ENCODE peak calls at places on chromosomes 13 and 19, in four cellular contexts. U is HCT116, A is endothelial cell of umbilical vein, P is stomach. T is an unnamed sample.
A peak's percentile ranks its signal among the peaks of the same experiment; 100 is the strongest.

GRCh38 chr13:100980171-100980570 is 305.6 kb upstream of the TMTC4 start:
- DNase-seq in A (no peak), U (no peak), P (no peak), T (no peak)

GRCh38 chr13:93249259-93249917 is 22.8 kb downstream of the GPC6 start:
- DNase-seq in A (no peak), U (no peak), P (no peak), T (no peak)

GRCh38 chr13:73107970-73108369 is 49.2 kb downstream of the KLF5 start:
- DNase-seq in P (no peak), A (no peak), U (no peak), T (no peak)

GRCh38 chr13:39051157-39051556 is 12.9 kb downstream of the NHLRC3 start:
- DNase-seq in U (peak; percentile 24), A (peak; percentile 57), P (no peak), T (no peak)

GRCh38 chr13:23626730-23627129 is 56.5 kb downstream of the TNFRSF19 start:
- DNase-seq in U (no peak), P (no peak), A (no peak), T (no peak)

GRCh38 chr13:47337781-47338507 is 441.1 kb upstream of the HTR2A start:
- DNase-seq in P (no peak), U (no peak), A (no peak), T (no peak)

GRCh38 chr19:10797078-10797477 is 38.9 kb downstream of the TMED1 start:
- DNase-seq in P (no peak), A (no peak), U (no peak), T (no peak)

GRCh38 chr13:81658598-81659370 is 1317.9 kb upstream of the SPRY2 start:
- DNase-seq in P (no peak), U (no peak), A (no peak), T (no peak)

GRCh38 chr19:11481777-11482383 is 1.0 kb upstream of the ELAVL3 start:
- DNase-seq in P (peak; percentile 45), U (no peak), A (peak; percentile 81), T (peak; percentile 77)

GRCh38 chr19:53991224-53992113 is at the start of gene CACNG6:
- DNase-seq in U (no peak), P (peak; percentile 39), A (peak; percentile 56), T (no peak)

GRCh38 chr19:35671818-35672217 is 5.5 kb downstream of the UPK1A start:
- DNase-seq in A (no peak), P (no peak), U (no peak), T (no peak)

GRCh38 chr13:48125794-48126228 is 30.9 kb upstream of the MED4 start:
- DNase-seq in A (peak; percentile 92), U (no peak), P (no peak), T (no peak)

GRCh38 chr19:3554254-3555083 is 2.9 kb downstream of the MFSD12 start:
- DNase-seq in P (no peak), A (no peak), U (no peak), T (no peak)

GRCh38 chr19:49896863-49897621 is at the start of gene IL4I1:
- DNase-seq in U (no peak), A (peak; percentile 73), P (no peak), T (peak; percentile 70)

GRCh38 chr19:28296506-28296905 is 916.4 kb downstream of the UQCRFS1 start:
- DNase-seq in P (no peak), U (no peak), A (no peak), T (no peak)

GRCh38 chr13:43316997-43317396 is 293.6 kb downstream of the DNAJC15 start:
- DNase-seq in U (no peak), A (peak; percentile 82), P (no peak), T (no peak)

GRCh38 chr19:50477751-50478515 is 1.3 kb upstream of the GARIN5A start:
- DNase-seq in U (no peak), A (no peak), P (no peak), T (no peak)

GRCh38 chr13:99374994-99375805 is 68.0 kb upstream of the GPR183 start:
- DNase-seq in A (no peak), U (no peak), P (no peak), T (no peak)

GRCh38 chr13:113591750-113592149 is 7.2 kb downstream of the TFDP1 start:
- DNase-seq in A (no peak), U (no peak), P (peak; percentile 18), T (no peak)

GRCh38 chr13:94006271-94006670 is 473.2 kb downstream of the DCT start:
- DNase-seq in U (no peak), P (no peak), A (no peak), T (no peak)

GRCh38 chr19:1365964-1366695 is 17.6 kb upstream of the NDUFS7 start:
- DNase-seq in U (no peak), P (no peak), A (no peak), T (no peak)

GRCh38 chr13:32878172-32878571 is 138.1 kb upstream of the KL start:
- DNase-seq in U (no peak), P (no peak), A (no peak), T (no peak)

GRCh38 chr13:30780338-30780981 is 45.1 kb downstream of the ALOX5AP start:
- DNase-seq in P (no peak), A (no peak), U (no peak), T (no peak)

GRCh38 chr19:49744946-49745381 is 18.1 kb downstream of the TSKS start:
- DNase-seq in P (no peak), A (no peak), U (no peak), T (no peak)

GRCh38 chr13:113848431-113849260 is 15.2 kb downstream of the GAS6 start:
- DNase-seq in P (peak; percentile 71), U (no peak), A (no peak), T (no peak)

GRCh38 chr19:6568010-6568411 is 22.9 kb downstream of the CD70 start:
- DNase-seq in U (no peak), A (no peak), P (no peak), T (no peak)

GRCh38 chr19:3404324-3405260 is 38.2 kb downstream of the NFIC start:
- DNase-seq in P (peak; percentile 88), A (peak; percentile 83), U (no peak), T (no peak)

GRCh38 chr13:113413178-113413897 is 40.0 kb downstream of the ADPRHL1 start:
- DNase-seq in P (no peak), A (no peak), U (no peak), T (no peak)

GRCh38 chr13:23754506-23754905 is 134.7 kb downstream of the MIPEP start:
- DNase-seq in A (no peak), P (no peak), U (no peak), T (no peak)

GRCh38 chr19:52095172-52096014 is at the start of gene ZNF841:
- DNase-seq in P (peak; percentile 93), U (no peak), A (peak; percentile 96), T (peak; percentile 71)
- TF ChIP-seq POLR2A in P (no peak), U (no peak), A (peak; percentile 63), T (peak; percentile 78)

GRCh38 chr19:41700381-41701195 is 7.8 kb upstream of the CEACAM5 start:
- DNase-seq in U (no peak), A (no peak), P (peak; percentile 16), T (no peak)
- TF ChIP-seq POLR2AphosphoS5 in U (no peak), A (no peak), P (no peak), T (no peak)

DNA sequence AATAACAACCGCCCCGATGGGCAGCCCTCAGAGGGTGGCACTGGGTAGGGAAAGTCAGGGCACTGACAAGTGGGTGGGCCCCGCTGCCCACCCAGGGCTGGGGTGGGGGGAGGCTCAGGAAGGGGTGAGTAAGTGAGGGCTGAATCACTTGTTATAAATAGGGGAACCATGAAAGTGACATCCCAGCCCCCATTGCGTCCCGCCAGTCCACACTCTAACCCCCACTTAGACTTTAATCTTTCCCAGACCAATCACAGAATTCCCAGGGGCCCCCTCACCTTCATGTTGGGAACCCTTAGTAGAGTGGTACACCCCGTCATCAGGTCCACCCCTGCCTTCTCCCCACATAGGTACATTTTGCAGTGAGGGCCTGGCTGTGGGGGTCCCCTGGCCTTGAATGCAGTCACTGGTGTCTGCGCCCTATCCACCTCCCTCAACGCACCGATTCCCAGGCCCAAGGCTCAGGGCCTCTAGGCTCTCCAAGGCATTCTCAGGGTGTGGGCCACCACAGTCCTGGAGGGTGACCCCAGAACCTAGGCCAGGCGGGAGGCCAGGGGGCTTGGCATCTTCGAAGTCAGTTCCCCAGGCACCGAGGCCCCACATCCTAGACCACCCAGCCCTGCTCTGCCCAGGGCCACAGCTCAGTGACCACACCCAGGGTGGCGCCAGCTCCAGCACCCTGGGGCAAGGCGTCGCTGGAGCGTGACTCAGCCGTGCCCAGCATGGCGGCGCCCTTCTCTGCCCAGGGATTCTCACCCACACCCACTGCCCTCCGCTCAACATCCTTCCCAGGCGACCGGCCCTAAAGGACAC is 36.8 kb upstream of the NANOS3 start:
- DNase-seq in P (peak; percentile 75), U (no peak), A (peak; percentile 47), T (no peak)
- TF ChIP-seq POLR2A in P (no peak), U (no peak), A (peak; percentile 58), T (peak; percentile 31)

GRCh38 chr13:36345438-36346221 is 564 bp downstream of the SPART start:
- DNase-seq in A (peak; percentile 87), U (no peak), P (peak; percentile 67), T (peak; percentile 10)
- TF ChIP-seq POLR2AphosphoS5 in A (peak; percentile 26), U (no peak), P (peak; percentile 85), T (no peak)

T was measured in GM12891.